ENCODE peak calls at places on chromosome 10, in six cellular contexts. F, Z, P, K, C and L are unnamed samples.

GRCh38 chr10:64867501-64867962 is 1346.3 kb downstream of the REEP3 start:
- DNase-seq in P (no peak), K (no peak), Z (no peak), C (no peak), F (no peak), L (no peak)

GRCh38 chr10:18594574-18595156 is 56.7 kb downstream of the NSUN6 start:
- DNase-seq in F (no peak), K (no peak), P (no peak), C (no peak), Z (no peak), L (no peak)

GRCh38 chr10:71263376-71263775 is 51.0 kb downstream of the UNC5B start:
- DNase-seq in F (no peak), Z (no peak), C (no peak), K (no peak), P (no peak), L (peak)

GRCh38 chr10:71255817-71256660 is 43.7 kb downstream of the UNC5B start:
- DNase-seq in Z (no peak), F (peak), K (peak), C (no peak), P (peak), L (no peak)

GRCh38 chr10:21517134-21517982 is 8.1 kb downstream of the SKIDA1 start:
- DNase-seq in F (peak), Z (peak), K (peak), P (no peak), C (no peak), L (no peak)

GRCh38 chr10:130479146-130479545 is 343.0 kb downstream of the GLRX3 start:
- DNase-seq in K (no peak), C (no peak), P (no peak), Z (no peak), F (no peak), L (no peak)

GRCh38 chr10:46272863-46273415 is 13.9 kb upstream of the ANTXRL start:
- DNase-seq in P (no peak), C (no peak), Z (no peak), F (no peak), K (no peak), L (no peak)

GRCh38 chr10:99872367-99873162 is 90.1 kb downstream of the ABCC2 start:
- DNase-seq in Z (no peak), K (peak), C (no peak), F (no peak), P (no peak), L (no peak)

GRCh38 chr10:108709927-108710722 is 1213.2 kb downstream of the XPNPEP1 start:
- DNase-seq in K (peak), F (no peak), Z (no peak), P (no peak), C (no peak), L (no peak)

GRCh38 chr10:109282510-109282909 is 640.8 kb downstream of the XPNPEP1 start:
- DNase-seq in C (no peak), F (no peak), K (no peak), Z (no peak), P (no peak), L (no peak)

GRCh38 chr10:106609867-106610266 is 554.6 kb downstream of the SORCS1 start:
- DNase-seq in Z (no peak), C (no peak), P (no peak), K (peak), F (no peak), L (no peak)

GRCh38 chr10:2993636-2994035 is 73.7 kb upstream of the PFKP start:
- DNase-seq in K (no peak), Z (no peak), P (no peak), F (no peak), C (no peak), L (no peak)

GRCh38 chr10:34492081-34492480 is 323.0 kb downstream of the PARD3 start:
- DNase-seq in K (peak), Z (no peak), P (no peak), C (no peak), F (no peak), L (no peak)

GRCh38 chr10:11678074-11678793 is 63.9 kb upstream of the ECHDC3 start:
- DNase-seq in F (no peak), P (no peak), K (peak), Z (no peak), C (no peak), L (no peak)

GRCh38 chr10:109887272-109887671 is 36.0 kb downstream of the XPNPEP1 start:
- DNase-seq in Z (no peak), C (no peak), F (no peak), K (no peak), P (peak), L (no peak)

GRCh38 chr10:67622506-67622905 is 73.5 kb downstream of the CTNNA3 start:
- DNase-seq in F (no peak), K (no peak), C (no peak), P (no peak), Z (no peak), L (no peak)

GRCh38 chr10:116590590-116591444 is at the start of gene PNLIPRP1:
- DNase-seq in Z (no peak), F (no peak), C (no peak), P (no peak), K (no peak), L (no peak)

GRCh38 chr10:60048146-60048545 is 141.8 kb upstream of the CCDC6 start:
- DNase-seq in K (peak), C (no peak), F (no peak), P (no peak), Z (no peak), L (no peak)

GRCh38 chr10:59177031-59177861 is 803 bp downstream of the PHYHIPL start:
- DNase-seq in K (peak), C (no peak), P (no peak), F (peak), Z (peak), L (peak)

GRCh38 chr10:58969578-58969977 is 206.9 kb upstream of the PHYHIPL start:
- DNase-seq in C (no peak), K (no peak), Z (no peak), F (no peak), P (no peak), L (no peak)

GRCh38 chr10:103564799-103565365 is 71.4 kb downstream of the NEURL1 start:
- DNase-seq in K (no peak), Z (peak), P (no peak), C (no peak), F (no peak), L (no peak)

GRCh38 chr10:110336111-110336721 is 31.5 kb upstream of the SMNDC1 start:
- DNase-seq in K (peak), Z (peak), F (no peak), C (no peak), P (no peak), L (no peak)

DNA sequence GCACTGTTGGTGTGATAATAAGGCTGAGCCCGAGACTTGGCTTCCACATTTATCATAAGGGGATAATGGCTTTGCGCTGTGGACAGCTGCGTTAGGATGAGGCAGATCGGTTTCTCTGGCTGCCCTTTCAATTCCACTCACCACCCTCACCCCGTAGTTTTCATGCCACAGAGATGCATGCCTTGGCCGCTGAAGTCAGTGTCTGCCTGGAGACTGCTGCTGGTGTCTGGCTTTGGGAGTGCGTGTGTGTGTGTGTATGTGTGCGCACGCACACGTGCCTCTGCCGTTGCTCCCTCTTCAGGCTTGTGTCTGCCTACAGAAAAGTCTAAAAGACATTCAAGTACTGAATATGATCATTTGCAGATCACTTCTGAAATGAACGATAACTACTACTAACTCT is 272.9 kb downstream of the CCDC3 start:
- DNase-seq in K (no peak), Z (no peak), P (no peak), F (no peak), C (no peak), L (no peak)
- H3K27ac ChIP-seq in K (no peak), Z (no peak), P (peak), F (no peak), C (no peak), L (no peak)

DNA sequence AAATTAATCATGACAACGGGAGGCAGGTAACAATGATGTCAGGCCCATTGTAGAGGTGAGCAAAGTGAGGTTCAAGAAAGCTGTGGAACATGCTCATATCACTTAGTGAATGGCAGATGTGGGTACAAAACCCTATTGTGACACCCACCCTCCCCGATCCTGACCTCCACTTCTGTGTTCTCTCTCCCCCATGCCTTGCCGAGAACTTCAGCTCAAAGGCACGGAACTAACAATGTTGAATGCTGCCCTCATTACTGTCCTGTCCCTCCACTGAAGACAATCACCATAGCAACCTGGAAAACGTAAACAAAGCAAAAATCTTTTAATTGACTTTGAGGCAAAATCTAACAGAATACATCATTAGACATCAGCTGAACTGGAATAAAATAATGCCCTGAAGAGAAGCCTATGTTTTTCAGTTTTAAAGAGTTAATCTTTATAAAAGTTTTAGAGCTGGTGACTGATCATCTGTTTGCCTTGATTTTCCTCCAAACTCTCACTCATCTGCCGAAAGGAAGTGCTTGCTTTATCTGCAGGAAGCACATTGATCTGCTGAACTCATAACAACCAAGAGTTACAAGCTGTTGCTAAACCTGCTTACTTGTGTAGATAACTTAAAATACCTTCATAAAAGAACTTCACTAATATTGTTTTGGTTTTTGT is 133.6 kb downstream of the CUBN start:
- DNase-seq in F (no peak), K (no peak), Z (no peak), C (no peak), P (no peak), L (no peak)
- H3K27ac ChIP-seq in F (no peak), K (peak), Z (no peak), C (no peak), P (peak), L (no peak)

DNA sequence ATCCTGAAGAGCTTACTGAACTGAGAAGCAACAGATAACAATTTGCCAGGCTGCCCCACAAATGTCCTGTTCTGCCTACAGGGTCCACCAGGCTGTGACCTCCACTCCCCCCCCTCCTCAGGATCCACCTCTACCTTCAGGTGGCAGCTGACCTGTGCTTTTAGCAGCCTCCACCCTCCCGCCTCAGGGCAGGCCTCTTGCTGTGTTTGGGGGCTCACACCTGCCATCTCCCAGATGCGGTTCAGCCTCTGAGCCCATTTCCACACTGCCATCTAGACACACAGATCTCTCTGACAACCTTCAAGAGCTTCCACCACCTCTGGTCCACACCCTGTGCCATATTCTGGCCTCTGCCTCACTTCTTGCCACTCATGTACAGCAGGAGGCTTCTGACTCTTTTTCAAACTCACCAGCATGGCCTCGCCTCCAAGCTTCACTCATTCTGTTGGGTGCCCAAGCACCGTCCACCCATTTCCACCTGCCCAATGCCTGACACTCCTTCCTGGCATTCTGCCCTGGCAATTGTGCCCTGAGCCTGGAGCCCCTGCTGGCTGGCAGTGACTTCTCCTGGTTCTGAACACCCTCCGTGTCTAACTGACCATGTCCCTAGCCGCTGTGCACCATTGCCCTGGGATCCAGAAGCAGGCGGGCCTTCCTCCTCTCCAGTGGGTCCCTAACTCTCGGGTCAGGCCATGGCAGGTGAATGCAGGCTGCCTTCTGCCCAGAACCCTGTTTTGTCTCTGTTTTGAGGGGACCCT is 18.4 kb downstream of the TMEM72 start:
- DNase-seq in F (no peak), K (no peak), P (no peak), C (no peak), Z (no peak), L (no peak)
- H3K27ac ChIP-seq in F (no peak), K (no peak), P (no peak), C (no peak), Z (no peak), L (no peak)

GRCh38 chr10:85548038-85548437 is 818.6 kb downstream of the GRID1 start:
- DNase-seq in Z (peak), F (no peak), K (peak), C (no peak), P (no peak), L (peak)
- H3K27ac ChIP-seq in Z (peak), F (no peak), K (no peak), C (no peak), P (no peak), L (no peak)

GRCh38 chr10:118737594-118738302 is 17.0 kb downstream of the CACUL1 start:
- DNase-seq in F (no peak), Z (no peak), K (no peak), C (no peak), P (no peak), L (no peak)
- H3K27ac ChIP-seq in F (no peak), Z (no peak), K (no peak), C (no peak), P (no peak), L (no peak)

DNA sequence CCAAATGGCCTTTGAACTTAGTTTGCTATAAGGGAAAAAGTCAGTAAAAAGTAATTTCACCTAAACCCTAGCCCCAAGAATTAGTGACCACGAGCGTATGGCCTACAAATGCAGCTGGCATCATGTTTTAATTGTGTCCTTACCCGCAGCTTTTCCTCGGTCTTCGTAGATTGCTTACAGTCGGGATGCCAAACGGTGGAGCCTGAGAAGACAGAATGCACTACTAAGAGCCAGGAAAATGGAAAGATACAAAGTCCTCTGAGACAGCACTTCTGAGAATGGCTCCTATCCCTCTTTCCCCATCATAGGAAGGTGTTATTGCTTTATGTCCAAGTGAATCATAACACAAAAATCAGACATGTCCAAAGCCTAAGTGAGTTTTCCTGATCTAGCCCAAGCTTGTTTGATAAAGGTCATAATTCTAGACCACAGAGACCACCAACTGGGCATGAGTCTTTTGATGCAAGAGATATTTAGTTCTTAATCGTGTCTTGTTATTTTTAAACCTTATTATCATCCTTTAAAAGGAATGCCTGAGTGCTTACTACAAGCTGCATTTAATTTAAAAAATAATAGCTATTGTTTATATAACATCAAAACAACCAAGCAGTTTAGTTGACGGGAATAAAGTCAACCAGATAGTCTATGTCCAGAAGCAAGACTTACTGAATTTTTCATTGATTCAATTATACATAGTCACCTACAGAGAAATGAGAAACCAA is 83.7 kb upstream of the AFAP1L2 start:
- DNase-seq in F (no peak), K (peak), Z (no peak), C (no peak), P (no peak), L (no peak)
- H3K27ac ChIP-seq in F (no peak), K (peak), Z (no peak), C (no peak), P (peak), L (no peak)

GRCh38 chr10:35784751-35785150 is 142.7 kb upstream of the FZD8 start:
- DNase-seq in P (no peak), K (peak), Z (no peak), F (no peak), C (no peak), L (no peak)
- H3K27ac ChIP-seq in P (no peak), K (peak), Z (no peak), F (no peak), C (no peak), L (no peak)

DNA sequence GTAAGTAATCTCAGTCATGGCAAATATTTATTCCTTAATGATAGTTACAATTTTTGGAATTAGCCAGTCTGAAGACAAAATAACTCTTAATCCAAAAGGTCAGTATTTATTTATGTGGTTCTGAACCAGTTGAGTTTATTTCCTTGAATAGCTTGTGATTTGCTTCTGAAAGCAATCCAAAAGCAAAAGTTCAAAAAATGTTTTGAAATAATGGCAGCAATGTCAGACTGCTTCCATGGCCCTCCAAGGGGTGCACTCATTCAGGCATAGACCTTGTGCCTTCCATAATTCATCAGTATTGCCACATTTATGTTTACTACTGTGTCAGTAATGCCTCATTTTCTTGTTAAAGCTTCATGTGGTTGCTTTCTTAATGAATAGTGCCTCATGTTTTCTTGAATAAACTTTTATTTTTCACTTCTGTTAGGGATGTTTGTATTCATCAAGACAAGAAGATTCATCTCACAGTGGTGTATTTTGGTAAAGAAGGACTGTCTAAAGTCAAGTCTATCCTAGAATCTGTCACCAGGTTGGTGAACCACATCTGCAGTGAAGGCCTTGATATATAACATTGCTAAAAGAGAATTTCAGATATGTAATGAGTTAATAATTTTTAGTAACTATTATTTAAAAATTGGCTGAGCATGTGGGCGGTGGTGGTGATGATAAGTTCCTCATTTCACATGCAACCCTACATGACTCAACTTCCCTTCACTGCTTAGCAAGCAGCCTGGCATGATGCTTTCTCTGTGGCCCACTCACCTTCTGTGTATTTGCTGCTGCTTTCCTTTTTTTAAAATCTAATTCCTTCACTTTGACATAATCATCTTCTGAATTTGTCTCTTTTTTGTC is 22.0 kb downstream of the CSGALNACT2 start:
- DNase-seq in P (no peak), C (no peak), Z (no peak), K (peak), F (no peak), L (no peak)
- H3K27ac ChIP-seq in P (no peak), C (no peak), Z (no peak), K (peak), F (no peak), L (no peak)

DNA sequence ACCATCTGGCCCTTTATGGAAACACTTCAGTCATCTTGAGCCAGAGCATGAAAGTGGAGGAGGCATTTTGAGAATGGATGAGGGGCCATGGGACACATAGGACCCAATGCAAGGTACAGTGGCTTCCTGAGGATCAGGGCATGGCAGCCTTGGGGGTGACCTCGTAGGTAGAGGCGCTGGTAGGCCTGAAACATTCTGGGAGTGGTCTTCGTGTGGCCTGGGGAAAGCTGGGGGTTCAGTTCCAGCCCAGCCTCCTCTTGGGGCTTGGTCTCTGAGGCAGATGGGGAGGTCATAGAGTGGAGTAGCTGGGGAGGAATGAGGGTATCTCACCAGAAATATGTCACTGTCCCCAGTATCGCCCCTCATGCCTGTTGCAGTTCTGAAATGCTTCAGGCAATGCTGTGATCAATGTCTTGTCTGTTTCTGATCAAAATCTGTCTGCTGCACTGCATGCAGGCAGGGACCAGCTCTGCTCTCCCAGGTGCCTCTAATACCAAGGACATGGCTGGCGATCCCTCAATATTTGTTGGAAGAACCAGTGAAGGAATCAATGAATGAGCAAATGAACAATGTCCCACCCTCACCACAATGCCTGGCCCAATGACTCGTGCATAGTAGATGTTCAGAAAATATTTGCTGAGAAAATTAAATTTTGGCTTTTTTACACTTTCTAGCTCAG is 90.9 kb downstream of the CHST15 start:
- DNase-seq in C (no peak), F (no peak), Z (no peak), P (peak), K (no peak), L (no peak)
- H3K27ac ChIP-seq in C (no peak), F (no peak), Z (no peak), P (no peak), K (no peak), L (no peak)